ENCODE peak calls at places on chromosomes 13 and 19, in eight cellular contexts. G is PC-9, F is psoas muscle, Q is heart right ventricle, Z is uterus, S is pancreas, O is fibroblast of lung, I is adrenal gland. J is an unnamed sample.
A peak's percentile ranks its signal among the peaks of the same experiment; 100 is the strongest.

GRCh38 chr19:49946415-49946814 is 14.6 kb downstream of the SIGLEC11 start:
- DNase-seq in F (no peak), Q (no peak), S (no peak), I (no peak), O (no peak), G (no peak), Z (no peak), J (peak; percentile 24)

GRCh38 chr19:38736413-38737280 is 7.6 kb downstream of the CAPN12 start:
- DNase-seq in F (peak; percentile 69), Q (peak; percentile 39), S (peak; percentile 79), O (no peak), G (peak; percentile 47), Z (peak; percentile 61), I (peak; percentile 68), J (peak; percentile 72)

GRCh38 chr19:7488736-7489353 is at the start of gene PEX11G:
- DNase-seq in S (peak; percentile 91), G (peak; percentile 93), O (peak; percentile 87), I (peak; percentile 89), F (peak; percentile 95), Q (peak; percentile 96), Z (peak; percentile 87), J (peak; percentile 90)

GRCh38 chr19:51070334-51070886 is 5.5 kb upstream of the KLK13 start:
- DNase-seq in S (no peak), O (no peak), F (no peak), Z (no peak), G (no peak), Q (no peak), I (no peak), J (no peak)

GRCh38 chr19:14361824-14362223 is 19.4 kb upstream of the ADGRE5 start:
- DNase-seq in F (no peak), O (no peak), Q (no peak), S (no peak), I (no peak), Z (peak; percentile 62), G (no peak), J (no peak)

GRCh38 chr13:23652909-23653726 is 82.9 kb downstream of the TNFRSF19 start:
- DNase-seq in G (no peak), Z (no peak), S (no peak), I (no peak), O (no peak), F (no peak), Q (no peak), J (no peak)

GRCh38 chr13:66915596-66916185 is 314.4 kb downstream of the PCDH9 start:
- DNase-seq in Q (no peak), Z (no peak), I (no peak), O (no peak), S (no peak), G (no peak), F (no peak), J (no peak)

GRCh38 chr19:15532779-15533521 is 24.6 kb downstream of the CYP4F22 start:
- DNase-seq in G (peak; percentile 21), O (no peak), Z (no peak), F (no peak), Q (no peak), S (no peak), I (no peak), J (no peak)

GRCh38 chr13:42041684-42042035 is 6.8 kb upstream of the DGKH start:
- DNase-seq in F (peak; percentile 73), Q (peak; percentile 37), S (peak; percentile 51), O (peak; percentile 71), I (peak; percentile 66), G (peak; percentile 37), Z (peak; percentile 64), J (peak; percentile 78)

GRCh38 chr19:43763473-43763939 is 8.7 kb upstream of the SMG9 start:
- DNase-seq in I (peak; percentile 56), Z (no peak), F (no peak), Q (no peak), G (no peak), O (no peak), S (no peak), J (no peak)

GRCh38 chr13:22095794-22096193 is 424.9 kb downstream of the FGF9 start:
- DNase-seq in F (no peak), Z (no peak), G (no peak), Q (no peak), S (no peak), O (no peak), I (no peak), J (no peak)

GRCh38 chr13:43107780-43108179 is 84.4 kb downstream of the DNAJC15 start:
- DNase-seq in Z (no peak), S (no peak), O (no peak), F (no peak), Q (no peak), G (no peak), I (no peak), J (no peak)

GRCh38 chr19:38006361-38007045 is 99.5 kb downstream of the SIPA1L3 start:
- DNase-seq in G (no peak), Q (no peak), S (no peak), Z (no peak), O (no peak), I (no peak), F (no peak), J (no peak)

GRCh38 chr13:81406639-81407292 is 1065.8 kb upstream of the SPRY2 start:
- DNase-seq in F (no peak), Q (no peak), O (no peak), G (no peak), I (no peak), Z (no peak), S (peak; percentile 20), J (no peak)

GRCh38 chr13:43127103-43127817 is 103.9 kb downstream of the DNAJC15 start:
- DNase-seq in Q (peak; percentile 16), O (no peak), I (no peak), Z (no peak), F (no peak), G (no peak), S (no peak), J (no peak)

GRCh38 chr13:29954082-29955043 is 103.9 kb upstream of the UBL3 start:
- DNase-seq in S (no peak), G (no peak), I (no peak), F (no peak), Z (no peak), Q (no peak), O (no peak), J (no peak)

GRCh38 chr19:12995596-12996541 is 594 bp downstream of the NFIX start:
- DNase-seq in O (peak; percentile 36), Q (no peak), S (no peak), G (peak; percentile 31), Z (peak; percentile 59), I (peak; percentile 55), F (peak; percentile 83), J (no peak)

GRCh38 chr13:63435668-63436275 is 2020.1 kb upstream of the PCDH20 start:
- DNase-seq in I (no peak), F (no peak), G (peak; percentile 9), O (peak; percentile 100), Q (no peak), S (no peak), Z (no peak), J (no peak)

GRCh38 chr19:13764821-13765394 is 586 bp downstream of the MRI1 start:
- DNase-seq in S (peak; percentile 46), G (peak; percentile 19), Q (peak; percentile 45), O (no peak), F (peak; percentile 60), I (no peak), Z (no peak), J (no peak)

DNA sequence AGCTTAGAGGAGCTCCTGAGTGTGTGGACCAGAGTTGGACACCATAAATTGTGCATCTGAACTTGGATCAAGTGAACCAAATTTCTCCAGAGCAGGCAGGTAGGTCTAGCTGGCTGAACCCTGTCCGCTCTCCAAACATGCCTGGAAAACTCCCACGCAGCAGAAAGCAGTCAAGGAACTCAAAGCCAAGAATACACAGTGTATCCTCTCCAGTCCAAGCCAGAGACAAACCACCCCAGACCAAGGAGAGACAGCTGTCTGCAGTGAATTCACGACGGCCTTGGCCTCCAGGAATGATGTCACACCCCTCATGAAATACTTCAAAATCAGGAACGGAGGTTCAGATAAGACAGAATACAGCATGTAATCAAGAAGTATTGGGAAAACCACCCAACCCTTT is 44.0 kb downstream of the COL4A1 start:
- DNase-seq in O (no peak), Z (no peak), I (no peak), S (no peak), Q (no peak), F (no peak), G (no peak), J (no peak)
- H3K27ac ChIP-seq in O (peak overlapping the region; percentile 56), Z (peak overlapping the region; percentile 64), I (no peak overlapping the region), S (no peak overlapping the region), Q (peak overlapping the region; percentile 56), F (peak overlapping the region; percentile 19), G (no peak overlapping the region), J (peak overlapping the region; percentile 42)

GRCh38 chr19:1943661-1944087 is 2.7 kb downstream of the CSNK1G2 start:
- DNase-seq in F (no peak), Z (no peak), I (no peak), Q (no peak), G (no peak), S (no peak), O (no peak), J (no peak)

GRCh38 chr19:1944916-1945561 is 4.1 kb downstream of the CSNK1G2 start:
- DNase-seq in G (no peak), Z (no peak), Q (no peak), F (no peak), I (no peak), O (no peak), S (no peak), J (no peak)

GRCh38 chr19:1944088-1944915 is 3.3 kb downstream of the CSNK1G2 start:
- DNase-seq in S (no peak), O (no peak), Q (no peak), G (no peak), I (no peak), F (no peak), Z (no peak), J (peak; percentile 84)

GRCh38 chr19:1947651-1948209 is 6.8 kb downstream of the CSNK1G2 start:
- DNase-seq in Z (no peak), Q (no peak), I (no peak), G (peak; percentile 27), O (no peak), S (no peak), F (no peak), J (no peak)

GRCh38 chr19:1945899-1946298 is 4.9 kb downstream of the CSNK1G2 start:
- DNase-seq in S (peak; percentile 51), G (no peak), I (peak; percentile 51), Q (no peak), O (no peak), Z (peak; percentile 50), F (no peak), J (no peak)
- H3K4me1 ChIP-seq in S (peaks cover 5% of the 10 kb centered on the region), G (no peaks in the 10 kb centered on the region), I (peaks cover 28% of the 10 kb centered on the region), Q (peaks cover 19% of the 10 kb centered on the region), O (peaks cover 4% of the 10 kb centered on the region), Z (no peaks in the 10 kb centered on the region), F (peaks cover 10% of the 10 kb centered on the region), J (peaks cover 12% of the 10 kb centered on the region)

DNA sequence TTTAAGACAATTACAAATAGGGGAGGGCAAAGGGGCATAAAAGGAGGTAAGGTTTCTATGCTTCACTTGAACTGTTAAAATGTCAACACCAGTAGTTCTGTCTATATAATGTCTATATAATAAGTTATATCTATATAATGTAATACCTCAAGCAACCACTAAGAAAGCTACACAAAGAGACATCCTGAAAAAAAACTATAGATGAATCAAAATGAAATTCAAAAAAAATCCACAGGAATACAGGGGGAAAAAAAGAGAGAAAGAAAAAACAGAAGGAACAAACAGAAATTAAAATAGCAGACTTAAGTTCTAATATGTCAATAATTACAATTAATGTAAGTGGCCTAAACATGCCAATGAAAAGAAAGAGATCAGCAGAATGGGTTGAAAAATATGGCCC is 186.0 kb downstream of the KCTD15 start:
- DNase-seq in Q (no peak), I (no peak), Z (no peak), F (no peak), O (no peak), G (no peak), S (no peak), J (no peak)
- TF ChIP-seq CTCF in Q (no peak), I (no peak), Z (no peak), F (no peak), O (no peak), G (peak; percentile 51), S (peak; percentile 26), J (no peak)

GRCh38 chr13:50521750-50522149 is 321.7 kb downstream of the DLEU7 start:
- DNase-seq in I (peak; percentile 50), F (no peak), O (peak; percentile 88), Q (no peak), S (no peak), G (no peak), Z (no peak), J (no peak)
- H3K27ac ChIP-seq in I (peak overlapping the region; percentile 40), F (peak overlapping the region; percentile 84), O (no peak overlapping the region), Q (no peak overlapping the region), S (no peak overlapping the region), G (no peak overlapping the region), Z (peak overlapping the region; percentile 36), J (peak overlapping the region; percentile 63)